ENCODE peak calls at places on chromosomes 4 and X, in seven cellular contexts. C is MV-4-11; D is stimulated activated CD4-positive, alpha-beta T cell treated with anti-CD3 and anti-CD28 coated beads, TNF-alpha, amount 100 ng/mL, for 48 hours; A is RCC 7860; P is amygdala; V is activated naive CD4-positive, alpha-beta T cell treated with anti-CD3 and anti-CD28 coated beads, Interleukin-2, amount 10 ng/mL, durations not matched to agents 7 days and 5 days; S is NCI-H1105. W is an unnamed sample.

GRCh38 chr4:40933272-40934053 is 183.7 kb downstream of the NSUN7 start:
- DNase-seq in S (no peak), A (no peak), D (no peak), C (peak; percentile 39), V (no peak), P (peak; percentile 60), W (no peak)

GRCh38 chr4:17055788-17056187 is 157.3 kb upstream of the LDB2 start:
- DNase-seq in D (no peak), A (no peak), P (no peak), C (peak; percentile 35), S (no peak), V (no peak), W (no peak)

GRCh38 chr4:150943126-150943525 is 72.0 kb downstream of the LRBA start:
- DNase-seq in S (no peak), P (no peak), V (no peak), C (no peak), D (no peak), A (no peak), W (no peak)

GRCh38 chr4:56049428-56050212 is 100.9 kb downstream of the CEP135 start:
- DNase-seq in S (peak; percentile 48), A (no peak), D (no peak), V (peak; percentile 30), P (peak; percentile 34), C (no peak), W (no peak)

GRCh38 chr4:152462715-152463114 is 73.2 kb downstream of the FBXW7 start:
- DNase-seq in C (no peak), A (no peak), P (no peak), D (no peak), V (no peak), S (no peak), W (no peak)

GRCh38 chr4:40283413-40283812 is 51.7 kb upstream of the CHRNA9 start:
- DNase-seq in C (no peak), D (no peak), A (no peak), S (no peak), P (no peak), V (no peak), W (no peak)

GRCh38 chrX:17022205-17022604 is 75.7 kb downstream of the REPS2 start:
- DNase-seq in S (no peak), D (no peak), C (no peak), V (no peak), A (no peak), P (no peak), W (no peak)

GRCh38 chr4:139734875-139735380 is 69.3 kb downstream of the MGST2 start:
- DNase-seq in C (peak; percentile 39), V (peak; percentile 68), A (peak; percentile 18), S (peak; percentile 87), D (peak; percentile 38), P (peak; percentile 84), W (peak; percentile 92)

GRCh38 chr4:159434496-159435241 is 331.8 kb downstream of the RAPGEF2 start:
- DNase-seq in V (no peak), D (no peak), S (no peak), P (no peak), C (no peak), A (no peak), W (no peak)

GRCh38 chr4:23789765-23790164 is 100.1 kb downstream of the PPARGC1A start:
- DNase-seq in P (no peak), C (no peak), S (no peak), A (peak; percentile 79), D (no peak), V (no peak), W (no peak)

GRCh38 chr4:4260185-4260751 is 12.2 kb upstream of the TMEM128 start:
- DNase-seq in S (no peak), V (no peak), P (no peak), D (no peak), C (peak; percentile 78), A (peak; percentile 53), W (no peak)

GRCh38 chr4:1082215-1083182 is 30.9 kb downstream of the RNF212 start:
- DNase-seq in S (no peak), D (no peak), P (no peak), V (no peak), A (peak; percentile 99), C (peak; percentile 93), W (no peak)

GRCh38 chr4:161419822-161420221 is 744.0 kb downstream of the FSTL5 start:
- DNase-seq in D (no peak), V (no peak), S (no peak), A (no peak), C (peak; percentile 72), P (no peak), W (no peak)

GRCh38 chr4:2765832-2766526 is 9.8 kb upstream of the TNIP2 start:
- DNase-seq in A (no peak), C (no peak), S (no peak), V (no peak), D (no peak), P (no peak), W (no peak)

GRCh38 chr4:25923745-25924144 is 9.7 kb downstream of the SMIM20 start:
- DNase-seq in V (no peak), C (no peak), A (no peak), P (no peak), S (no peak), D (no peak), W (no peak)

GRCh38 chr4:54719378-54719777 is 61.6 kb downstream of the KIT start:
- DNase-seq in D (no peak), P (no peak), A (no peak), S (no peak), C (no peak), V (no peak), W (no peak)

GRCh38 chrX:13081385-13082285 is 37.2 kb upstream of the FAM9C start:
- DNase-seq in C (peak; percentile 94), D (no peak), P (no peak), A (no peak), S (no peak), V (peak; percentile 37), W (no peak)

GRCh38 chr4:38111717-38112116 is 151.5 kb downstream of the PTTG2 start:
- DNase-seq in S (no peak), C (no peak), D (no peak), P (no peak), A (no peak), V (no peak), W (no peak)